ENCODE peak calls at places on chromosomes 13 and 19, in seven cellular contexts. Q is activated CD4-positive, alpha-beta T cell treated with anti-CD3 and anti-CD28 coated beads, Interleukin-2, amount 50 U/mL, for 4 hours; Z is AML-193; M is fibroblast of the aortic adventitia; V is NCI-H345; B is neuronal stem cell; R is progenitor cell of endocrine pancreas. S is an unnamed sample.
A peak's percentile ranks its signal among the peaks of the same experiment; 100 is the strongest.

GRCh38 chr13:84446972-84447700 is 564.9 kb upstream of the SLITRK1 start:
- DNase-seq in Q (no peak), V (peak; percentile 4), B (no peak), Z (no peak), R (no peak), M (no peak), S (no peak)

GRCh38 chr13:101065314-101065713 is 351.0 kb downstream of the NALCN start:
- DNase-seq in Q (no peak), R (no peak), Z (no peak), V (no peak), M (no peak), B (no peak), S (no peak)

GRCh38 chr13:113001251-113002140 is 32.5 kb downstream of the MCF2L start:
- DNase-seq in R (peak; percentile 38), M (no peak), V (peak; percentile 92), Q (no peak), Z (no peak), B (peak; percentile 55), S (peak; percentile 86)

GRCh38 chr19:47124937-47125668 is 5.5 kb upstream of the SAE1 start:
- DNase-seq in M (peak; percentile 88), B (peak; percentile 76), V (peak; percentile 69), Q (no peak), Z (peak; percentile 57), R (peak; percentile 12), S (no peak)

GRCh38 chr13:39612023-39612637 is 9.1 kb upstream of the LHFPL6 start:
- DNase-seq in M (peak; percentile 87), V (peak; percentile 69), Q (peak; percentile 51), B (peak; percentile 69), Z (peak; percentile 59), R (peak; percentile 42), S (no peak)

GRCh38 chr19:51726049-51726448 is 2.3 kb upstream of the HAS1 start:
- DNase-seq in M (peak; percentile 87), Q (no peak), R (no peak), V (no peak), Z (no peak), B (no peak), S (peak; percentile 52)

GRCh38 chr13:52371736-52372247 is 34.2 kb downstream of the THSD1 start:
- DNase-seq in M (peak; percentile 71), Z (no peak), B (peak; percentile 4), Q (no peak), R (no peak), V (no peak), S (no peak)

GRCh38 chr13:94947965-94948371 is 235.6 kb upstream of the SOX21 start:
- DNase-seq in V (peak; percentile 67), R (no peak), Z (no peak), B (peak; percentile 80), Q (no peak), M (no peak), S (no peak)

GRCh38 chr19:6586056-6586455 is 4.9 kb downstream of the CD70 start:
- DNase-seq in M (no peak), V (no peak), R (no peak), Q (no peak), B (no peak), Z (no peak), S (no peak)

GRCh38 chr13:113022391-113023216 is 53.6 kb downstream of the MCF2L start:
- DNase-seq in V (no peak), Z (no peak), R (no peak), M (no peak), Q (no peak), B (peak; percentile 95), S (peak; percentile 93)

GRCh38 chr13:75832812-75833211 is 196.7 kb downstream of the LMO7 start:
- DNase-seq in Z (no peak), B (no peak), R (no peak), M (no peak), Q (no peak), V (no peak), S (no peak)

GRCh38 chr19:15293751-15294505 is 38.4 kb downstream of the BRD4 start:
- DNase-seq in V (no peak), M (peak; percentile 67), R (no peak), Z (no peak), Q (no peak), B (no peak), S (no peak)

GRCh38 chr19:44924243-44924725 is 9.9 kb downstream of the APOC1 start:
- DNase-seq in B (no peak), M (no peak), R (no peak), Q (no peak), V (no peak), Z (no peak), S (no peak)

GRCh38 chr19:38298841-38299680 is 5.0 kb upstream of the C19orf33 start:
- DNase-seq in R (no peak), Z (no peak), Q (no peak), V (no peak), B (no peak), M (peak; percentile 58), S (no peak)

GRCh38 chr19:11538232-11539036 is at the start of gene CNN1:
- DNase-seq in R (no peak), V (no peak), B (no peak), M (peak; percentile 45), Q (no peak), Z (no peak), S (peak; percentile 76)

GRCh38 chr13:22256111-22256639 is 585.3 kb downstream of the FGF9 start:
- DNase-seq in Q (no peak), R (no peak), M (no peak), V (no peak), B (no peak), Z (no peak), S (no peak)

GRCh38 chr19:11587302-11587972 is 9.8 kb upstream of the ZNF627 start:
- DNase-seq in Q (peak; percentile 71), Z (peak; percentile 58), V (peak; percentile 53), R (peak; percentile 70), B (peak; percentile 56), M (peak; percentile 75), S (peak; percentile 85)

GRCh38 chr19:2276429-2276989 is 5.5 kb downstream of the PEAK3 start:
- DNase-seq in R (no peak), B (no peak), M (no peak), Z (no peak), Q (no peak), V (no peak), S (no peak)

GRCh38 chr13:39051157-39051556 is 12.9 kb downstream of the NHLRC3 start:
- DNase-seq in B (peak; percentile 26), Q (no peak), V (peak; percentile 33), R (no peak), Z (peak; percentile 74), M (peak; percentile 61), S (no peak)

GRCh38 chr13:91133941-91134772 is 213.3 kb upstream of the MIR17HG start:
- DNase-seq in B (peak; percentile 48), M (peak; percentile 48), Z (peak; percentile 31), V (peak; percentile 53), Q (no peak), R (peak; percentile 17), S (no peak)

GRCh38 chr13:24172071-24172470 is 11.6 kb downstream of the SPATA13 start:
- DNase-seq in B (no peak), V (no peak), Z (no peak), R (no peak), Q (no peak), M (no peak), S (no peak)

GRCh38 chr13:110057052-110057451 is 249.9 kb downstream of the COL4A1 start:
- DNase-seq in Q (no peak), Z (no peak), B (no peak), M (no peak), R (no peak), V (no peak), S (no peak)

GRCh38 chr19:1483067-1483978 is 4.3 kb upstream of the C19orf25 start:
- DNase-seq in Q (no peak), Z (no peak), B (no peak), M (no peak), R (no peak), V (no peak), S (no peak)

GRCh38 chr19:47493378-47494210 is 9.6 kb upstream of the KPTN start:
- DNase-seq in R (no peak), V (no peak), Z (no peak), B (no peak), Q (no peak), M (no peak), S (no peak)

GRCh38 chr13:19150712-19151228 is 30.9 kb downstream of the TUBA3C start:
- DNase-seq in V (no peak), M (no peak), Q (no peak), B (no peak), Z (no peak), R (no peak), S (no peak)

GRCh38 chr13:59691501-59692066 is 472.1 kb downstream of the DIAPH3 start:
- DNase-seq in Z (no peak), V (peak; percentile 43), B (no peak), R (no peak), Q (no peak), M (no peak), S (no peak)

GRCh38 chr13:74768521-74769090 is 634.4 kb upstream of the KLF12 start:
- DNase-seq in R (no peak), B (no peak), Z (no peak), M (no peak), V (no peak), Q (no peak), S (no peak)

GRCh38 chr13:20728579-20729300 is 25.2 kb downstream of the IL17D start:
- DNase-seq in M (peak; percentile 60), B (no peak), Q (no peak), V (no peak), R (no peak), Z (no peak), S (no peak)

GRCh38 chr19:39837978-39838377 is 4.0 kb upstream of the DYRK1B start:
- DNase-seq in M (no peak), R (no peak), Q (no peak), B (no peak), V (no peak), Z (no peak), S (no peak)